ENCODE peak calls at places on chromosomes 16 and 17, in six cellular contexts. A is Calu3, J is thoracic aorta, O is MCF 10A, I is sigmoid colon, Z is ascending aorta. L is an unnamed sample.

GRCh38 chr17:34603974-34604373 is 24.6 kb downstream of the TMEM132E start:
- DNase-seq in A (no peak), J (no peak), O (no peak), I (no peak), Z (no peak), L (no peak)

GRCh38 chr17:82388223-82388921 is 16.8 kb downstream of the UTS2R start:
- DNase-seq in A (peak; percentile 70), J (no peak), O (peak; percentile 30), I (no peak), Z (no peak), L (no peak)

GRCh38 chr17:2177235-2177811 is 122.4 kb downstream of the HIC1 start:
- DNase-seq in A (no peak), J (no peak), O (peak; percentile 50), I (no peak), Z (no peak), L (no peak)

GRCh38 chr16:53369921-53370320 is 64.3 kb upstream of the RBL2 start:
- DNase-seq in A (no peak), J (no peak), O (peak; percentile 54), I (no peak), Z (no peak), L (no peak)

GRCh38 chr17:75625813-75626486 is 7.3 kb upstream of the SMIM5 start:
- DNase-seq in A (peak; percentile 47), J (no peak), O (peak; percentile 24), I (no peak), Z (no peak), L (peak; percentile 57)

GRCh38 chr17:8488931-8489330 is 53.2 kb downstream of the NDEL1 start:
- DNase-seq in A (no peak), J (peak; percentile 70), O (peak; percentile 80), I (peak; percentile 85), Z (peak; percentile 89), L (no peak)

GRCh38 chr17:74274060-74274702 is at the start of gene DNAI2:
- DNase-seq in A (no peak), J (no peak), O (no peak), I (no peak), Z (no peak), L (no peak)

GRCh38 chr16:85641776-85642176 is 28.7 kb downstream of the GSE1 start:
- DNase-seq in A (no peak), J (no peak), O (no peak), I (peak; percentile 85), Z (peak; percentile 75), L (no peak)

GRCh38 chr17:50102164-50102991 is 7.2 kb downstream of the PDK2 start:
- DNase-seq in A (peak; percentile 86), J (no peak), O (no peak), I (peak; percentile 90), Z (no peak), L (no peak)

GRCh38 chr17:45230410-45230786 is 8.7 kb downstream of the FMNL1 start:
- DNase-seq in A (no peak), J (no peak), O (no peak), I (no peak), Z (no peak), L (no peak)

GRCh38 chr16:3004781-3005284 is 7.9 kb upstream of the CLDN9 start:
- DNase-seq in A (peak; percentile 76), J (no peak), O (no peak), I (no peak), Z (no peak), L (no peak)

GRCh38 chr16:31094088-31094423 is 541 bp downstream of the VKORC1 start:
- DNase-seq in A (peak; percentile 27), J (no peak), O (no peak), I (no peak), Z (no peak), L (no peak)

GRCh38 chr16:29877266-29877961 is 14.4 kb upstream of the CDIPT start:
- DNase-seq in A (no peak), J (no peak), O (peak; percentile 17), I (no peak), Z (no peak), L (peak; percentile 73)

GRCh38 chr17:29140051-29140582 is 40.1 kb downstream of the MYO18A start:
- DNase-seq in A (peak; percentile 56), J (peak; percentile 57), O (peak; percentile 73), I (peak; percentile 93), Z (peak; percentile 94), L (peak; percentile 80)

GRCh38 chr17:4936436-4936835 is 3.4 kb downstream of the SLC25A11 start:
- DNase-seq in A (no peak), J (no peak), O (no peak), I (no peak), Z (no peak), L (no peak)

GRCh38 chr17:4935650-4936049 is 3.6 kb downstream of the GP1BA start:
- DNase-seq in A (no peak), J (no peak), O (no peak), I (no peak), Z (no peak), L (no peak)

GRCh38 chr17:4932756-4933155 is 679 bp downstream of the GP1BA start:
- DNase-seq in A (no peak), J (no peak), O (no peak), I (no peak), Z (no peak), L (no peak)

GRCh38 chr17:4933646-4934045 is 1.6 kb downstream of the GP1BA start:
- DNase-seq in A (no peak), J (no peak), O (no peak), I (no peak), Z (no peak), L (no peak)

DNA sequence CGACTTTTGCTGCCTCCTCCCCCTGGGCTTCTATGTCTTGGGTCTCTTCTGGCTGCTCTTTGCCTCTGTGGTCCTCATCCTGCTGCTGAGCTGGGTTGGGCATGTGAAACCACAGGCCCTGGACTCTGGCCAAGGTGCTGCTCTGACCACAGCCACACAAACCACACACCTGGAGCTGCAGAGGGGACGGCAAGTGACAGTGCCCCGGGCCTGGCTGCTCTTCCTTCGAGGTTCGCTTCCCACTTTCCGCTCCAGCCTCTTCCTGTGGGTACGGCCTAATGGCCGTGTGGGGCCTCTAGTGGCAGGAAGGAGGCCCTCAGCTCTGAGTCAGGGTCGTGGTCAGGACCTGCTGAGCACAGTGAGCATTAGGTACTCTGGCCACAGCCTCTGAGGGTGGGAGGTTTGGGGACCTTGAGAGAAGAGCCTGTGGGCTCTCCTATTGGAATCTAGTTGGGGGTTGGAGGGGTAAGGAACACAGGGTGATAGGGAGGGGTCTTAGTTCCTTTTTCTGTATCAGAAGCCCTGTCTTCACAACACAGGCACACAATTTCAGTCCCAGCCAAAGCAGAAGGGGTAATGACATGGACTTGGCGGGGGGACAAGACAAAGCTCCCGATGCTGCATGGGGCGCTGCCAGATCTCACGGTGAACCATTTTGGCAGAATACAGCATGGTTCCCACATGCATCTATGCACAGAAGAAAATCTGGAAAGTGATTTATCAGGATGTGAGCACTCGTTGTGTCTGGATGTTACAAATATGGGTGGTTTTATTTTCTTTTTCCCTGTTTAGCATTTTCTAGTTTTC is 2.3 kb downstream of the GP1BA start:
- DNase-seq in A (peak; percentile 67), J (no peak), O (peak; percentile 42), I (no peak), Z (no peak), L (peak; percentile 46)
- TF ChIP-seq CTCF in A (no peak), J (no peak), O (peak; percentile 31), I (no peak), Z (no peak), L (peak; percentile 36)

GRCh38 chr16:70474320-70475053 is 20.1 kb downstream of the FCSK start:
- DNase-seq in A (no peak), J (no peak), O (no peak), I (no peak), Z (no peak), L (no peak)

GRCh38 chr16:70470927-70471341 is 16.5 kb downstream of the FCSK start:
- DNase-seq in A (peak; percentile 53), J (no peak), O (peak; percentile 28), I (no peak), Z (no peak), L (no peak)

GRCh38 chr16:70475054-70475871 is 20.9 kb downstream of the FCSK start:
- DNase-seq in A (no peak), J (no peak), O (no peak), I (no peak), Z (no peak), L (no peak)

GRCh38 chr16:70472786-70473433 is 18.5 kb downstream of the FCSK start:
- DNase-seq in A (no peak), J (no peak), O (no peak), I (no peak), Z (no peak), L (no peak)

DNA sequence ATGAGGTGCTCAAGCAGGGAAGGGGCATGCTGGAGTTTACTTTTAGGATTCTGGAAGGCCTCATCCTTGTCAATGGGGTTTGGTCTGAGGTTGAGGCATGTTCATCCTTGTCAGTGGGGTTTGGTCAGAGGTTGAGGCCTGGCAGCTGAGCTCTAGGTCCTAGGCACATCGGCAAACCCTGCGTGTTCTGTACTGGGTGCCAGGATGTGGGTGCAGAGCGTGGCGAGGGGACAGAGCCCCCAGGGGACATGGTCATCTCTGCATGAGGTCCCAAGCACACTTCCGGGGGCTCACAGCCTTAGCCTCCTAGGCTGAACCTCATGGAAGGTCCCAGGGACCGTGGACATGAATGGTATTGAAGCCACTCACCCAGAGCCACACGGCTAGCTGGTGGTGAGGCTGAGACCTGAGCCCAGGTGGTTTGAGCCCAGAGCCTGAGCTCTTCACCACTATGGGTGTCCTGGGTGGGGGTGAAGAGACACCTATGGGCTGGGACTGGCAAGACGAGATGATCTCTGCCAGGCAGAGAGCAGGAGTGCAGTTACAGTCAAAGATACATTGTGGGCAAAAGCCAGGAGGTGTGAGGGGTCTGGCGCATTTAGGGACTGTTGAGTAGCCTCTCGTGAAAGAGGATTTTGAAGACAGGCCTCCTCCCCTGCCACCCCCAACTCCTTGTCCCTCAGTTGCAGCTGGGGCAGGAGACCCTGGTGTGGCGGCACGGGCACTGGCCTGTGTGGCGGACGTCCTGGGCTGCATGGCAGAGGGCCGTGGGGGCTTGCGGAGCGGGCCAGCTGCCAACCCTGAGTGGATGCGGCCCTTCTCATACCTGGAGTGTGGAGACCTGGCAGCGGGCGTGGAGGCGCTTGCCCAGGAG is 19.3 kb downstream of the FCSK start:
- DNase-seq in A (no peak), J (no peak), O (no peak), I (no peak), Z (no peak), L (no peak)
- TF ChIP-seq CTCF in A (no peak), J (no peak), O (no peak), I (no peak), Z (no peak), L (peak; percentile 8)

GRCh38 chr17:72602517-72603345 is 481.9 kb downstream of the SOX9 start:
- DNase-seq in A (peak; percentile 69), J (no peak), O (peak; percentile 91), I (no peak), Z (no peak), L (no peak)
- TF ChIP-seq CTCF in A (no peak), J (no peak), O (peak; percentile 36), I (no peak), Z (no peak), L (no peak)

GRCh38 chr17:71921726-71922320 is 199.0 kb upstream of the SOX9 start:
- DNase-seq in A (no peak), J (no peak), O (no peak), I (no peak), Z (no peak), L (no peak)

GRCh38 chr17:71922439-71922838 is 198.4 kb upstream of the SOX9 start:
- DNase-seq in A (no peak), J (no peak), O (peak; percentile 69), I (no peak), Z (no peak), L (no peak)

GRCh38 chr17:71926746-71927398 is 193.9 kb upstream of the SOX9 start:
- DNase-seq in A (no peak), J (no peak), O (peak; percentile 9), I (no peak), Z (no peak), L (no peak)
- TF ChIP-seq CTCF in A (no peak), J (no peak), O (no peak), I (no peak), Z (no peak), L (no peak)